ENCODE peak calls at places on chromosomes 13 and 19, in eight cellular contexts. N is cardiac fibroblast; M is lower lobe of right lung; H is stimulated activated naive CD4-positive, alpha-beta T cell; V is activated T-helper 1 cell treated with Interleukin-2 at 50 U/mL for 16 hours; U is M059J; B is NCI-H1105; J is T-helper 2 cell. Q is an unnamed sample.

GRCh38 chr13:39637890-39638289 is 17.6 kb upstream of the COG6 start:
- DNase-seq in H (no peak), J (no peak), B (no peak), U (no peak), M (no peak), N (no peak), V (no peak), Q (no peak)

GRCh38 chr13:96700657-96701056 is 293.6 kb downstream of the OXGR1 start:
- DNase-seq in J (no peak), N (no peak), B (no peak), U (peak), V (no peak), M (no peak), H (no peak), Q (no peak)

GRCh38 chr19:7533281-7533819 is 2.2 kb upstream of the PNPLA6 start:
- DNase-seq in U (no peak), H (no peak), V (no peak), B (peak), M (peak), N (peak), J (no peak), Q (no peak)

GRCh38 chr13:32021785-32022184 is 9.8 kb upstream of the FRY start:
- DNase-seq in M (no peak), J (no peak), H (no peak), V (no peak), N (no peak), U (peak), B (no peak), Q (no peak)

GRCh38 chr19:13597625-13598024 is 91.3 kb upstream of the CACNA1A start:
- DNase-seq in U (peak), M (no peak), V (no peak), B (peak), J (peak), N (peak), H (peak), Q (no peak)

GRCh38 chr19:35408284-35409171 is 37.7 kb downstream of the GPR42 start:
- DNase-seq in J (no peak), H (no peak), B (no peak), V (no peak), M (no peak), U (no peak), N (no peak), Q (no peak)

GRCh38 chr19:3358919-3359849 is 7.2 kb upstream of the NFIC start:
- DNase-seq in M (peak), N (peak), J (peak), U (peak), V (peak), B (no peak), H (peak), Q (no peak)

GRCh38 chr13:99655351-99656091 is 154.2 kb downstream of the TM9SF2 start:
- DNase-seq in B (no peak), N (no peak), V (no peak), M (no peak), U (peak), H (no peak), J (no peak), Q (peak)

GRCh38 chr19:39246951-39247669 is 1.5 kb downstream of the IFNL4 start:
- DNase-seq in V (no peak), B (peak), M (peak), U (peak), N (peak), J (no peak), H (no peak), Q (no peak)

GRCh38 chr13:95258619-95259194 is 42.5 kb downstream of the ABCC4 start:
- DNase-seq in H (no peak), M (no peak), V (no peak), N (no peak), U (no peak), B (no peak), J (no peak), Q (no peak)

GRCh38 chr13:32734511-32734910 is 148.3 kb downstream of the PDS5B start:
- DNase-seq in N (peak), H (no peak), U (peak), M (no peak), J (no peak), B (no peak), V (no peak), Q (peak)

GRCh38 chr13:107867701-107868661 is 347.4 kb downstream of the LIG4 start:
- DNase-seq in U (no peak), B (peak), M (no peak), V (no peak), J (no peak), H (no peak), N (peak), Q (no peak)

GRCh38 chr19:52138614-52139290 is 986 bp downstream of the ZNF616 start:
- DNase-seq in H (no peak), M (no peak), J (no peak), N (peak), U (peak), B (peak), V (no peak), Q (no peak)

GRCh38 chr19:51948979-51949378 is 21.7 kb downstream of the ZNF613 start:
- DNase-seq in U (no peak), H (no peak), N (peak), J (no peak), V (no peak), B (no peak), M (no peak), Q (no peak)

GRCh38 chr13:26693749-26694463 is 66.7 kb downstream of the GPR12 start:
- DNase-seq in J (no peak), H (no peak), V (no peak), N (no peak), U (peak), M (no peak), B (no peak), Q (no peak)

GRCh38 chr13:66265446-66265845 is 964.7 kb downstream of the PCDH9 start:
- DNase-seq in U (no peak), N (no peak), H (no peak), M (no peak), J (no peak), V (no peak), B (no peak), Q (no peak)

GRCh38 chr19:18460313-18460712 is 22.4 kb upstream of the ISYNA1 start:
- DNase-seq in J (no peak), N (peak), M (no peak), U (peak), H (no peak), V (no peak), B (no peak), Q (no peak)

GRCh38 chr19:43777163-43777700 is 3.5 kb downstream of the KCNN4 start:
- DNase-seq in M (no peak), N (peak), B (peak), H (peak), J (no peak), U (peak), V (no peak), Q (no peak)

GRCh38 chr13:34897220-34897619 is 44.9 kb upstream of the NBEA start:
- DNase-seq in U (peak), N (no peak), B (no peak), J (no peak), M (no peak), V (no peak), H (no peak), Q (no peak)

GRCh38 chr13:29993196-29993595 is 142.8 kb upstream of the UBL3 start:
- DNase-seq in U (no peak), H (no peak), V (no peak), N (no peak), B (no peak), J (no peak), M (no peak), Q (no peak)

GRCh38 chr13:36728006-36728405 is 54.2 kb downstream of the SERTM1 start:
- DNase-seq in H (no peak), N (no peak), U (no peak), B (no peak), V (no peak), M (no peak), J (no peak), Q (no peak)

GRCh38 chr13:27035892-27036235 is 135.7 kb downstream of the USP12 start:
- DNase-seq in V (no peak), N (peak), H (no peak), M (no peak), U (no peak), J (no peak), B (no peak), Q (no peak)

GRCh38 chr13:21511841-21512240 is 52.7 kb upstream of the ZDHHC20 start:
- DNase-seq in B (no peak), V (no peak), H (no peak), J (no peak), N (peak), U (no peak), M (no peak), Q (peak)

GRCh38 chr13:74092711-74093110 is 41.5 kb downstream of the KLF12 start:
- DNase-seq in V (no peak), J (no peak), H (no peak), B (no peak), M (no peak), N (no peak), U (no peak), Q (no peak)

GRCh38 chr19:18470153-18470552 is 32.2 kb upstream of the ISYNA1 start:
- DNase-seq in H (no peak), N (peak), J (no peak), V (no peak), U (no peak), M (no peak), B (no peak), Q (no peak)

GRCh38 chr13:112928958-112929777 is 39.8 kb upstream of the MCF2L start:
- DNase-seq in B (peak), V (no peak), N (peak), H (no peak), M (no peak), J (no peak), U (no peak), Q (no peak)

GRCh38 chr19:46890423-46891170 is 29.8 kb downstream of the ARHGAP35 start:
- DNase-seq in H (no peak), M (no peak), U (peak), B (no peak), J (no peak), N (peak), V (no peak), Q (peak)

GRCh38 chr19:17473041-17473440 is 2.7 kb downstream of the SLC27A1 start:
- DNase-seq in H (no peak), N (peak), V (no peak), U (peak), B (no peak), J (no peak), M (no peak), Q (peak)

GRCh38 chr19:47024502-47024901 is 4.9 kb downstream of the NPAS1 start:
- DNase-seq in M (no peak), B (no peak), J (no peak), U (no peak), V (no peak), H (no peak), N (no peak), Q (no peak)

GRCh38 chr19:41847351-41848105 is 2.7 kb downstream of the DMRTC2 start:
- DNase-seq in H (no peak), J (no peak), V (no peak), B (no peak), U (no peak), M (no peak), N (no peak), Q (no peak)